ENCODE peak calls at places on chromosomes 7 and 10, in nine cellular contexts. M is T47D; H is GM23248; O is GM12891; E is glutamatergic neuron; Z is AG09309; D is ELR; X is naive thymus-derived CD4-positive, alpha-beta T cell; K is caudate nucleus. G is an unnamed sample.

GRCh38 chr10:46516660-46517416 is 39.6 kb downstream of the GPRIN2 start:
- DNase-seq in H (peak), K (no peak), E (peak), Z (peak), O (no peak), X (peak), D (peak), M (no peak), G (peak)

GRCh38 chr7:44891372-44891771 is 6.0 kb upstream of the PURB start:
- DNase-seq in Z (no peak), D (no peak), K (no peak), X (no peak), E (no peak), H (no peak), O (no peak), M (no peak), G (no peak)

GRCh38 chr10:43361532-43362190 is 9.8 kb upstream of the FXYD4 start:
- DNase-seq in X (peak), M (no peak), H (no peak), D (no peak), K (no peak), Z (no peak), E (no peak), O (no peak), G (no peak)

GRCh38 chr7:82166666-82167065 is 276.9 kb downstream of the CACNA2D1 start:
- DNase-seq in X (no peak), D (no peak), E (no peak), H (no peak), K (no peak), M (no peak), O (no peak), Z (no peak), G (no peak)

GRCh38 chr7:79050592-79050991 is 402.9 kb downstream of the MAGI2 start:
- DNase-seq in X (no peak), K (no peak), D (peak), M (no peak), Z (peak), H (peak), E (no peak), O (no peak), G (no peak)

GRCh38 chr7:145347271-145347670 is 511.4 kb upstream of the TPK1 start:
- DNase-seq in K (no peak), O (no peak), X (no peak), H (no peak), Z (no peak), D (no peak), M (no peak), E (no peak), G (no peak)

GRCh38 chr7:129188372-129188891 is at the start of gene SMO:
- DNase-seq in H (peak), K (no peak), M (peak), Z (no peak), X (no peak), E (peak), D (peak), O (peak), G (peak)

GRCh38 chr10:15324611-15325010 is 46.5 kb downstream of the FAM171A1 start:
- DNase-seq in E (no peak), D (peak), O (no peak), M (no peak), H (peak), Z (no peak), K (no peak), X (no peak), G (no peak)

GRCh38 chr7:143205560-143206293 is 16.1 kb upstream of the TAS2R40 start:
- DNase-seq in X (no peak), O (peak), E (no peak), H (no peak), Z (no peak), D (no peak), K (no peak), M (no peak), G (peak)

GRCh38 chr7:158469396-158470051 is 118.1 kb downstream of the PTPRN2 start:
- DNase-seq in M (no peak), K (no peak), O (no peak), H (no peak), D (no peak), E (no peak), X (no peak), Z (no peak), G (no peak)

GRCh38 chr7:107103369-107103768 is 58.9 kb downstream of the PRKAR2B start:
- DNase-seq in K (no peak), H (no peak), M (no peak), D (peak), X (no peak), E (no peak), Z (no peak), O (no peak), G (peak)

GRCh38 chr10:126393076-126393475 is 4.8 kb upstream of the ADAM12 start:
- DNase-seq in D (no peak), M (no peak), K (no peak), Z (no peak), O (no peak), X (no peak), H (no peak), E (no peak), G (no peak)

G was measured in Daoy.